ENCODE peak calls at places on chromosomes 2 and 18, in seven cellular contexts. O is HFFc6, X is body of pancreas, R is fibroblast of pulmonary artery, T is RWPE1, G is fibroblast of the aortic adventitia, A is natural killer cell. J is an unnamed sample.

GRCh38 chr2:239216614-239217273 is 184.1 kb downstream of the HDAC4 start:
- DNase-seq in O (no peak), R (no peak), G (no peak), X (no peak), T (no peak), A (no peak), J (no peak)

GRCh38 chr2:149125031-149125725 is 86.7 kb downstream of the LYPD6B start:
- DNase-seq in R (no peak), G (no peak), T (no peak), O (no peak), X (peak; percentile 73), A (no peak), J (peak; percentile 58)

GRCh38 chr2:233912799-233913423 is 4.3 kb upstream of the TRPM8 start:
- DNase-seq in R (peak; percentile 54), T (peak; percentile 53), O (peak; percentile 7), X (peak; percentile 12), A (no peak), G (peak; percentile 37), J (peak; percentile 72)

GRCh38 chr2:101440127-101440738 is 34.7 kb downstream of the RFX8 start:
- DNase-seq in G (peak; percentile 81), T (no peak), O (no peak), A (no peak), R (peak; percentile 88), X (peak; percentile 72), J (no peak)

GRCh38 chr2:54103454-54104314 is 11.7 kb upstream of the ACYP2 start:
- DNase-seq in O (peak; percentile 64), R (peak; percentile 67), T (peak; percentile 88), X (peak; percentile 44), G (peak; percentile 68), A (no peak), J (no peak)

GRCh38 chr2:168030862-168031624 is 216.4 kb downstream of the STK39 start:
- DNase-seq in X (no peak), A (no peak), T (no peak), G (peak; percentile 50), O (peak; percentile 63), R (peak; percentile 47), J (no peak)

GRCh38 chr2:161223139-161223732 is 63.0 kb downstream of the TANK start:
- DNase-seq in R (peak; percentile 76), X (no peak), T (peak; percentile 14), G (peak; percentile 73), O (peak; percentile 50), A (no peak), J (no peak)

GRCh38 chr2:19673213-19673791 is 228.5 kb downstream of the TTC32 start:
- DNase-seq in G (peak; percentile 16), R (no peak), T (no peak), X (peak; percentile 27), A (no peak), O (peak; percentile 16), J (no peak)

GRCh38 chr18:51153659-51154371 is 43.7 kb downstream of the MEX3C start:
- DNase-seq in T (no peak), G (no peak), A (peak; percentile 73), O (no peak), X (no peak), R (no peak), J (no peak)

GRCh38 chr2:216023055-216023648 is 9.8 kb upstream of the MREG start:
- DNase-seq in O (peak; percentile 23), X (peak; percentile 61), R (peak; percentile 71), A (no peak), G (peak; percentile 67), T (peak; percentile 68), J (no peak)

GRCh38 chr18:22342625-22343024 is 75.1 kb downstream of the CTAGE1 start:
- DNase-seq in R (peak; percentile 65), O (peak; percentile 67), X (peak; percentile 50), A (peak; percentile 38), G (peak; percentile 85), T (peak; percentile 40), J (no peak)

GRCh38 chr2:221443631-221444030 is 128.5 kb downstream of the EPHA4 start:
- DNase-seq in O (no peak), T (no peak), R (peak; percentile 3), G (no peak), X (no peak), A (no peak), J (no peak)

GRCh38 chr2:158507679-158508078 is 50.9 kb downstream of the PKP4 start:
- DNase-seq in T (no peak), O (no peak), A (no peak), X (no peak), R (no peak), G (no peak), J (no peak)

GRCh38 chr2:136448435-136448834 is 316.9 kb upstream of the THSD7B start:
- DNase-seq in R (no peak), A (no peak), X (no peak), G (no peak), T (no peak), O (no peak), J (no peak)

GRCh38 chr2:186105016-186105415 is 366.4 kb downstream of the FSIP2 start:
- DNase-seq in O (no peak), G (peak; percentile 6), R (no peak), A (no peak), X (no peak), T (no peak), J (no peak)

GRCh38 chr18:11976463-11976862 is 4.8 kb upstream of the IMPA2 start:
- DNase-seq in O (no peak), X (no peak), A (no peak), R (no peak), G (no peak), T (no peak), J (no peak)

GRCh38 chr2:165691615-165692014 is 102.4 kb downstream of the GALNT3 start:
- DNase-seq in A (no peak), X (no peak), T (no peak), G (peak; percentile 71), O (peak; percentile 6), R (peak; percentile 57), J (no peak)

GRCh38 chr2:50529600-50530218 is 502.2 kb downstream of the NRXN1 start:
- DNase-seq in T (peak; percentile 38), G (peak; percentile 60), O (peak; percentile 49), X (no peak), R (peak; percentile 67), A (no peak), J (no peak)

GRCh38 chr2:182895798-182896197 is 29.4 kb upstream of the FRZB start:
- DNase-seq in T (no peak), R (no peak), G (no peak), A (no peak), X (no peak), O (no peak), J (no peak)

GRCh38 chr18:22505136-22505535 is 87.4 kb upstream of the CTAGE1 start:
- DNase-seq in A (no peak), X (no peak), T (no peak), G (peak; percentile 24), O (peak; percentile 51), R (peak; percentile 62), J (no peak)

GRCh38 chr18:46711444-46711863 is 45.4 kb downstream of the ST8SIA5 start:
- DNase-seq in O (no peak), R (no peak), T (no peak), X (no peak), G (no peak), A (no peak), J (no peak)

GRCh38 chr2:203396667-203397066 is 68.5 kb downstream of the ABI2 start:
- DNase-seq in A (no peak), X (no peak), O (no peak), G (no peak), R (no peak), T (no peak), J (no peak)
- TF ChIP-seq CTCF in A (no peak), X (no peak), O (peak; percentile 59), G (peak; percentile 27), R (peak; percentile 41), T (peak; percentile 5), J (peak; percentile 45)

DNA sequence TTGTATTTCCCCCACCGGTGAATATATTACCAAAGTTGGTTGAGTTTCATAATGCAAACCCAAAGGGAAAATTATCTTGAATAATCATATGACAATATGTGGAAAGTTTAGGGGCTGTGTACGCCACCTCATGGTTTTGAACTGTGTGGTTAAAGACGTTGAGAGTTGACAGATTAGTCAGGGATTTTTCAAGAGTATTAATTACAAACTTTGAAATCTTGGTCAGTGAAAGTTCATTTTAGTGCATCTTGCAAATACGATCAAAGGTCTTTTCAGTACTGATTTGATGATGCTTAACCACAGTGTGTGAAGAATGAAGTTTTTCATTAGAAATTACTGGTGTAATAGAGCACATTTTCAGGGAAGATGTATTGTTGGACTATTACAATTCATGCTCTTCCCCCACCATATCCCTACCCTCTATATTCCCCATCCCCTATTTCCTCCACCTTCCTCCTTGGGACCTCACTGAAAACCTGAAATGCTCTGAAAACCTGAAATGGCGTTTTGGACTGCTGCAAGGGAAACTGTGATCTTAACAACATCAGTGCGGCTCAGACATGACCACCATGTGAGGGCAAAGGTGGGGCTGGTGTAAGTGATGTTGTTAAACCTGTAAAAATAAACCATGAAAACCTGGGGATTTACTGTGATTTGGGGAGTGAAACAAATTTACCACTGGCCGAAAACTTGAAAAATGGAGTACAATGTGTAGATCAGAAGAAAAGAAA is 4.5 kb upstream of the BCL2L11 start:
- DNase-seq in O (no peak), R (no peak), A (no peak), G (no peak), T (no peak), X (no peak), J (no peak)
- TF ChIP-seq CTCF in O (no peak), R (no peak), A (no peak), G (no peak), T (no peak), X (no peak), J (no peak)

DNA sequence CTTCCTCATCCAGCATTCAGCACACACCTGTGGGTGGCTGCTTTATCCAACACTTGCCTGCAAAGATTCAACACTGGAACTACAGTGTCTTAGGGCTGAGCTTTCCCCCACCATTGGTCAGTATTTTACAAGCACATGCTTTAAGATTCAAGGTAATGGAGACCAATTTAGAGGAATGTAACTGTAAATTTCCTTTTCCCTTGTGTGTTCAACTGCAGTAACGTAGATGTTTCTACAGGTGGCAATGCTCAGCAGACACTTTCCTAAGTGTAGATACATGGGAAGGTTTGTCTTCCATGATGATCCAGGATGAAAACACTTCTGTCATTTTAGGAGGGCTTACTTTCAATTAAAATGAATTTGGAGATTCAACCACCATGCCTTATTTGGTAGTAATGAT is 143.6 kb upstream of the PXDN start:
- DNase-seq in A (no peak), T (peak; percentile 18), G (no peak), O (peak; percentile 11), X (no peak), R (peak; percentile 21), J (no peak)
- TF ChIP-seq CTCF in A (no peak), T (peak; percentile 14), G (peak; percentile 11), O (peak; percentile 70), X (peak; percentile 16), R (peak; percentile 42), J (peak; percentile 41)

DNA sequence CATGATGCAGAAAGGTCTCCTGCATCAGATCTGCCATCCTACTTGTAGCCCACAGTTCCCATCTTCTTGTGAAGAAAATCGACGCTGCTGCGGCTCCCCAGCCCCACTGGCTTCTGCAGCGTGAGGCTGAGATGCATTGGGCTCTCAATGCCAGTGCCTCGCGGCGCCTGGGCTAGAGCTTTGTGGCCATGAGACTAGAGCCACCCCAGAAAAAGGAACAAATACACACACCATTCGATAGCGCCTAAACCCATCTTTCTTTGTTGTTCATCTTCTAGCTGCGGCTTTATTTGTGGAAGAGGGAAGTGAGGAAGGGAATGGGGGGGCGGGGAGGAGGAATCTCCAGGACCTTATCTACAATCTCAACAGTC is 2.7 kb downstream of the NOL4 start:
- DNase-seq in X (peak; percentile 14), O (no peak), A (no peak), T (no peak), R (no peak), G (no peak), J (no peak)
- TF ChIP-seq CTCF in X (no peak), O (no peak), A (no peak), T (no peak), R (no peak), G (no peak), J (no peak)

J was measured in progenitor cell of endocrine pancreas.